ENCODE peak calls at places on chromosomes 7 and 10, in six cellular contexts. One of them, this sample, is unnamed.

GRCh38 chr7:157470017-157470322 is 133.2 kb downstream of the DNAJB6 start:
- DNase-seq in dorsolateral prefrontal cortex: no peak
- DNase-seq in astrocyte of the spinal cord: no peak
- DNase-seq in hepatocyte: no peak
- DNase-seq in heart left ventricle: no peak
- DNase-seq in right atrium auricular region: no peak
- DNase-seq in this sample: no peak

GRCh38 chr10:51129946-51130554 is 55.8 kb downstream of the PRKG1 start:
- DNase-seq in astrocyte of the spinal cord: no peak
- DNase-seq in dorsolateral prefrontal cortex: no peak
- DNase-seq in heart left ventricle: no peak
- DNase-seq in hepatocyte: no peak
- DNase-seq in right atrium auricular region: no peak
- DNase-seq in this sample: peak

GRCh38 chr7:42913591-42913990 is 1.7 kb upstream of the C7orf25 start:
- DNase-seq in heart left ventricle: no peak
- DNase-seq in right atrium auricular region: no peak
- DNase-seq in hepatocyte: no peak
- DNase-seq in astrocyte of the spinal cord: peak
- DNase-seq in dorsolateral prefrontal cortex: no peak
- DNase-seq in this sample: no peak

GRCh38 chr7:90677742-90678439 is 81.8 kb downstream of the CDK14 start:
- DNase-seq in dorsolateral prefrontal cortex: no peak
- DNase-seq in hepatocyte: no peak
- DNase-seq in right atrium auricular region: no peak
- DNase-seq in heart left ventricle: no peak
- DNase-seq in astrocyte of the spinal cord: no peak
- DNase-seq in this sample: no peak

GRCh38 chr7:101772508-101773306 is 44.7 kb upstream of the CUX1 start:
- DNase-seq in hepatocyte: no peak
- DNase-seq in right atrium auricular region: no peak
- DNase-seq in heart left ventricle: no peak
- DNase-seq in dorsolateral prefrontal cortex: no peak
- DNase-seq in astrocyte of the spinal cord: no peak
- DNase-seq in this sample: no peak

GRCh38 chr10:114678301-114678700 is 20.2 kb upstream of the ABLIM1 start:
- DNase-seq in hepatocyte: no peak
- DNase-seq in heart left ventricle: no peak
- DNase-seq in dorsolateral prefrontal cortex: no peak
- DNase-seq in astrocyte of the spinal cord: no peak
- DNase-seq in right atrium auricular region: no peak
- DNase-seq in this sample: no peak

GRCh38 chr10:5951167-5951711 is 26.1 kb downstream of the IL15RA start:
- DNase-seq in heart left ventricle: no peak
- DNase-seq in astrocyte of the spinal cord: no peak
- DNase-seq in dorsolateral prefrontal cortex: no peak
- DNase-seq in right atrium auricular region: peak
- DNase-seq in hepatocyte: no peak
- DNase-seq in this sample: peak

GRCh38 chr10:681670-682318 is 7.7 kb downstream of the DIP2C start:
- DNase-seq in astrocyte of the spinal cord: no peak
- DNase-seq in hepatocyte: no peak
- DNase-seq in heart left ventricle: no peak
- DNase-seq in right atrium auricular region: no peak
- DNase-seq in dorsolateral prefrontal cortex: peak
- DNase-seq in this sample: no peak

GRCh38 chr10:72334832-72335393 is 19.8 kb downstream of the DNAJB12 start:
- DNase-seq in hepatocyte: peak
- DNase-seq in astrocyte of the spinal cord: peak
- DNase-seq in dorsolateral prefrontal cortex: peak
- DNase-seq in heart left ventricle: peak
- DNase-seq in right atrium auricular region: peak
- DNase-seq in this sample: peak

GRCh38 chr7:67551027-67551426 is 554.4 kb downstream of the TYW1 start:
- DNase-seq in astrocyte of the spinal cord: no peak
- DNase-seq in heart left ventricle: peak
- DNase-seq in hepatocyte: peak
- DNase-seq in dorsolateral prefrontal cortex: peak
- DNase-seq in right atrium auricular region: no peak
- DNase-seq in this sample: no peak

GRCh38 chr7:157464971-157465481 is 128.2 kb downstream of the DNAJB6 start:
- DNase-seq in astrocyte of the spinal cord: no peak
- DNase-seq in right atrium auricular region: no peak
- DNase-seq in hepatocyte: no peak
- DNase-seq in heart left ventricle: no peak
- DNase-seq in dorsolateral prefrontal cortex: no peak
- DNase-seq in this sample: no peak

GRCh38 chr7:55177068-55177530 is 158.3 kb downstream of the EGFR start:
- DNase-seq in dorsolateral prefrontal cortex: peak
- DNase-seq in heart left ventricle: no peak
- DNase-seq in astrocyte of the spinal cord: no peak
- DNase-seq in hepatocyte: no peak
- DNase-seq in right atrium auricular region: no peak
- DNase-seq in this sample: no peak

GRCh38 chr7:110534241-110534931 is 556.5 kb upstream of the LRRN3 start:
- DNase-seq in hepatocyte: peak
- DNase-seq in heart left ventricle: no peak
- DNase-seq in right atrium auricular region: no peak
- DNase-seq in dorsolateral prefrontal cortex: no peak
- DNase-seq in astrocyte of the spinal cord: peak
- DNase-seq in this sample: peak

GRCh38 chr10:63634488-63635090 is 113.4 kb downstream of the REEP3 start:
- DNase-seq in right atrium auricular region: no peak
- DNase-seq in heart left ventricle: no peak
- DNase-seq in hepatocyte: no peak
- DNase-seq in astrocyte of the spinal cord: no peak
- DNase-seq in dorsolateral prefrontal cortex: no peak
- DNase-seq in this sample: no peak

GRCh38 chr7:33921216-33921938 is 16.0 kb downstream of the BMPER start:
- DNase-seq in hepatocyte: no peak
- DNase-seq in heart left ventricle: peak
- DNase-seq in right atrium auricular region: no peak
- DNase-seq in astrocyte of the spinal cord: peak
- DNase-seq in dorsolateral prefrontal cortex: no peak
- DNase-seq in this sample: no peak

GRCh38 chr7:33926535-33926934 is 21.2 kb downstream of the BMPER start:
- DNase-seq in heart left ventricle: no peak
- DNase-seq in hepatocyte: no peak
- DNase-seq in right atrium auricular region: no peak
- DNase-seq in astrocyte of the spinal cord: peak
- DNase-seq in dorsolateral prefrontal cortex: no peak
- DNase-seq in this sample: no peak

GRCh38 chr7:33918401-33919120 is 13.2 kb downstream of the BMPER start:
- DNase-seq in right atrium auricular region: no peak
- DNase-seq in dorsolateral prefrontal cortex: no peak
- DNase-seq in heart left ventricle: no peak
- DNase-seq in astrocyte of the spinal cord: no peak
- DNase-seq in hepatocyte: no peak
- DNase-seq in this sample: no peak

GRCh38 chr7:33922820-33923219 is 17.5 kb downstream of the BMPER start:
- DNase-seq in hepatocyte: no peak
- DNase-seq in right atrium auricular region: no peak
- DNase-seq in heart left ventricle: no peak
- DNase-seq in astrocyte of the spinal cord: no peak
- DNase-seq in dorsolateral prefrontal cortex: no peak
- DNase-seq in this sample: no peak

GRCh38 chr7:33923440-33924229 is 18.3 kb downstream of the BMPER start:
- DNase-seq in right atrium auricular region: no peak
- DNase-seq in heart left ventricle: no peak
- DNase-seq in astrocyte of the spinal cord: no peak
- DNase-seq in dorsolateral prefrontal cortex: no peak
- DNase-seq in hepatocyte: no peak
- DNase-seq in this sample: no peak
- TF ChIP-seq CTCF in right atrium auricular region: no peak
- TF ChIP-seq CTCF in heart left ventricle: no peak
- TF ChIP-seq CTCF in astrocyte of the spinal cord: no peak
- TF ChIP-seq CTCF in dorsolateral prefrontal cortex: no peak
- TF ChIP-seq CTCF in hepatocyte: no peak
- TF ChIP-seq CTCF in this sample: no peak

GRCh38 chr7:93574646-93575554 is at the start of gene CALCR:
- DNase-seq in hepatocyte: peak
- DNase-seq in heart left ventricle: no peak
- DNase-seq in dorsolateral prefrontal cortex: no peak
- DNase-seq in astrocyte of the spinal cord: no peak
- DNase-seq in right atrium auricular region: no peak
- DNase-seq in this sample: peak
- H3K4me3 ChIP-seq in hepatocyte: no peak
- H3K4me3 ChIP-seq in heart left ventricle: peak
- H3K4me3 ChIP-seq in dorsolateral prefrontal cortex: peak
- H3K4me3 ChIP-seq in astrocyte of the spinal cord: no peak
- H3K4me3 ChIP-seq in right atrium auricular region: no peak
- H3K4me3 ChIP-seq in this sample: peak

GRCh38 chr10:84534168-84534567 is 205.8 kb downstream of the CCSER2 start:
- DNase-seq in right atrium auricular region: no peak
- DNase-seq in dorsolateral prefrontal cortex: no peak
- DNase-seq in hepatocyte: no peak
- DNase-seq in astrocyte of the spinal cord: no peak
- DNase-seq in heart left ventricle: no peak
- DNase-seq in this sample: no peak
- TF ChIP-seq CTCF in right atrium auricular region: peak
- TF ChIP-seq CTCF in dorsolateral prefrontal cortex: no peak
- TF ChIP-seq CTCF in hepatocyte: peak
- TF ChIP-seq CTCF in astrocyte of the spinal cord: peak
- TF ChIP-seq CTCF in heart left ventricle: peak
- TF ChIP-seq CTCF in this sample: no peak

DNA sequence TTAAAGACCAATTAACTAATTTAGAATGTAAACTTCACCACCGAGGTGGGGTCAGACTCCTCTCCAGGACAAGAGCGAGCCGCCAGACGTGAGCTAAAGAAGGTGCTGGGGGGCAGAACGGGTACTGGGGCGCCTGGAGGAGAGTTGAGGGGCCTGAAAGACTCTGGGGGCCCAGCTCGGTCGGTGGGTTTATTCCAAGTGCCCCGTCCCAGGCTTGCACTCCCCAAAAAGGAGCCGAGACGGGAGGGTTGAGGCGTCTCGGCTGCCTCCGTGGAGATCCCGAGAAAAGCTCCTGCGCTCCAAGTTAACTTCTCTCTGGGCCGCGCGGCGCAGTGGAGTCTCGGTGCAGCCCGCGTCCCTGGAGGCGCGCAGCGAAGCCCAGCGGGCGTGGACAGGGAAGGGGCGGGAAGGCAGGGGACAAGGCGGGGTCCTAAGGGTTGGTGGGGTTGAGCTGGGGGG is 553.3 kb downstream of the TFEC start:
- DNase-seq in hepatocyte: peak
- DNase-seq in right atrium auricular region: no peak
- DNase-seq in heart left ventricle: peak
- DNase-seq in astrocyte of the spinal cord: peak
- DNase-seq in dorsolateral prefrontal cortex: no peak
- DNase-seq in this sample: peak
- H3K4me3 ChIP-seq in hepatocyte: peak
- H3K4me3 ChIP-seq in right atrium auricular region: peak
- H3K4me3 ChIP-seq in heart left ventricle: peak
- H3K4me3 ChIP-seq in astrocyte of the spinal cord: peak
- H3K4me3 ChIP-seq in dorsolateral prefrontal cortex: peak
- H3K4me3 ChIP-seq in this sample: no peak

GRCh38 chr7:34497153-34497777 is 160.8 kb upstream of the NPSR1 start:
- DNase-seq in astrocyte of the spinal cord: no peak
- DNase-seq in hepatocyte: no peak
- DNase-seq in right atrium auricular region: no peak
- DNase-seq in dorsolateral prefrontal cortex: no peak
- DNase-seq in heart left ventricle: no peak
- DNase-seq in this sample: peak
- TF ChIP-seq CTCF in astrocyte of the spinal cord: peak
- TF ChIP-seq CTCF in hepatocyte: peak
- TF ChIP-seq CTCF in right atrium auricular region: peak
- TF ChIP-seq CTCF in dorsolateral prefrontal cortex: peak
- TF ChIP-seq CTCF in heart left ventricle: no peak
- TF ChIP-seq CTCF in this sample: peak

GRCh38 chr10:93465806-93466675 is 16.1 kb downstream of the MYOF start:
- DNase-seq in hepatocyte: peak
- DNase-seq in astrocyte of the spinal cord: peak
- DNase-seq in heart left ventricle: peak
- DNase-seq in dorsolateral prefrontal cortex: no peak
- DNase-seq in right atrium auricular region: peak
- DNase-seq in this sample: peak
- H3K4me3 ChIP-seq in hepatocyte: no peak
- H3K4me3 ChIP-seq in astrocyte of the spinal cord: no peak
- H3K4me3 ChIP-seq in heart left ventricle: no peak
- H3K4me3 ChIP-seq in dorsolateral prefrontal cortex: no peak
- H3K4me3 ChIP-seq in right atrium auricular region: no peak
- H3K4me3 ChIP-seq in this sample: peak

GRCh38 chr7:95481768-95482167 is 4.0 kb upstream of the ASB4 start:
- DNase-seq in heart left ventricle: no peak
- DNase-seq in hepatocyte: no peak
- DNase-seq in right atrium auricular region: no peak
- DNase-seq in dorsolateral prefrontal cortex: no peak
- DNase-seq in astrocyte of the spinal cord: no peak
- DNase-seq in this sample: no peak

GRCh38 chr7:95476072-95476845 is 9.5 kb upstream of the ASB4 start:
- DNase-seq in right atrium auricular region: no peak
- DNase-seq in heart left ventricle: no peak
- DNase-seq in astrocyte of the spinal cord: peak
- DNase-seq in dorsolateral prefrontal cortex: no peak
- DNase-seq in hepatocyte: no peak
- DNase-seq in this sample: no peak

GRCh38 chr7:95479992-95480624 is 5.6 kb upstream of the ASB4 start:
- DNase-seq in astrocyte of the spinal cord: no peak
- DNase-seq in hepatocyte: no peak
- DNase-seq in dorsolateral prefrontal cortex: no peak
- DNase-seq in heart left ventricle: no peak
- DNase-seq in right atrium auricular region: no peak
- DNase-seq in this sample: no peak

GRCh38 chr7:95476904-95477594 is 8.7 kb upstream of the ASB4 start:
- DNase-seq in heart left ventricle: peak
- DNase-seq in dorsolateral prefrontal cortex: peak
- DNase-seq in right atrium auricular region: peak
- DNase-seq in astrocyte of the spinal cord: peak
- DNase-seq in hepatocyte: peak
- DNase-seq in this sample: peak

GRCh38 chr7:95478139-95479037 is 7.4 kb upstream of the ASB4 start:
- DNase-seq in heart left ventricle: no peak
- DNase-seq in hepatocyte: peak
- DNase-seq in dorsolateral prefrontal cortex: no peak
- DNase-seq in astrocyte of the spinal cord: peak
- DNase-seq in right atrium auricular region: no peak
- DNase-seq in this sample: peak
- TF ChIP-seq CTCF in heart left ventricle: peak
- TF ChIP-seq CTCF in hepatocyte: peak
- TF ChIP-seq CTCF in dorsolateral prefrontal cortex: peak
- TF ChIP-seq CTCF in astrocyte of the spinal cord: peak
- TF ChIP-seq CTCF in right atrium auricular region: peak
- TF ChIP-seq CTCF in this sample: peak

GRCh38 chr10:132577350-132578005 is 39.9 kb downstream of the INPP5A start:
- DNase-seq in right atrium auricular region: peak
- DNase-seq in hepatocyte: no peak
- DNase-seq in dorsolateral prefrontal cortex: peak
- DNase-seq in heart left ventricle: no peak
- DNase-seq in astrocyte of the spinal cord: no peak
- DNase-seq in this sample: no peak

GRCh38 chr10:132574783-132575319 is 37.3 kb downstream of the INPP5A start:
- DNase-seq in astrocyte of the spinal cord: peak
- DNase-seq in hepatocyte: no peak
- DNase-seq in heart left ventricle: no peak
- DNase-seq in right atrium auricular region: peak
- DNase-seq in dorsolateral prefrontal cortex: no peak
- DNase-seq in this sample: peak

GRCh38 chr10:132576671-132577349 is 39.2 kb downstream of the INPP5A start:
- DNase-seq in heart left ventricle: no peak
- DNase-seq in dorsolateral prefrontal cortex: no peak
- DNase-seq in right atrium auricular region: peak
- DNase-seq in hepatocyte: no peak
- DNase-seq in astrocyte of the spinal cord: no peak
- DNase-seq in this sample: no peak

GRCh38 chr10:132574288-132574687 is 36.7 kb downstream of the INPP5A start:
- DNase-seq in astrocyte of the spinal cord: no peak
- DNase-seq in right atrium auricular region: no peak
- DNase-seq in hepatocyte: no peak
- DNase-seq in heart left ventricle: no peak
- DNase-seq in dorsolateral prefrontal cortex: no peak
- DNase-seq in this sample: no peak

GRCh38 chr10:132575320-132576201 is 38.0 kb downstream of the INPP5A start:
- DNase-seq in heart left ventricle: no peak
- DNase-seq in hepatocyte: peak
- DNase-seq in dorsolateral prefrontal cortex: no peak
- DNase-seq in right atrium auricular region: peak
- DNase-seq in astrocyte of the spinal cord: peak
- DNase-seq in this sample: peak
- H3K4me3 ChIP-seq in heart left ventricle: no peak
- H3K4me3 ChIP-seq in hepatocyte: no peak
- H3K4me3 ChIP-seq in dorsolateral prefrontal cortex: no peak
- H3K4me3 ChIP-seq in right atrium auricular region: no peak
- H3K4me3 ChIP-seq in astrocyte of the spinal cord: no peak
- H3K4me3 ChIP-seq in this sample: no peak

This sample was measured in epithelial cell of esophagus.